ENCODE peak calls at places on chromosomes 7 and 10, in six cellular contexts. T is stimulated activated CD4-positive, alpha-beta T cell treated with anti-CD3 and anti-CD28 coated beads, Interleukin-15, amount 100 ng/mL, for 1 hour; A is endothelial cell; G is colonic mucosa; S is EL; D is NCI-H748 treated with DMSO at 0.1 percent for 48 hours. P is an unnamed sample.

GRCh38 chr10:43160067-43160918 is 22.0 kb downstream of the CSGALNACT2 start:
- DNase-seq in A (no peak), S (peak; percentile 77), D (no peak), G (no peak), T (no peak), P (no peak)

GRCh38 chr10:102781089-102781920 is 37.6 kb downstream of the WBP1L start:
- DNase-seq in A (no peak), S (no peak), G (no peak), T (no peak), D (no peak), P (peak; percentile 43)

GRCh38 chr7:840001-840600 is 7.8 kb downstream of the SUN1 start:
- DNase-seq in T (no peak), A (no peak), D (no peak), G (no peak), S (no peak), P (peak; percentile 46)

GRCh38 chr7:33210958-33211357 is 81.6 kb downstream of the BBS9 start:
- DNase-seq in A (no peak), G (no peak), S (no peak), T (no peak), D (no peak), P (no peak)

GRCh38 chr10:124918906-124919305 is 23.0 kb upstream of the ZRANB1 start:
- DNase-seq in A (no peak), S (no peak), G (no peak), T (no peak), D (no peak), P (no peak)

GRCh38 chr7:27991006-27991528 is 189.5 kb downstream of the JAZF1 start:
- DNase-seq in G (no peak), T (no peak), S (no peak), D (no peak), A (no peak), P (no peak)

GRCh38 chr10:18254086-18254485 is 113.9 kb downstream of the CACNB2 start:
- DNase-seq in D (no peak), T (no peak), S (no peak), G (no peak), A (no peak), P (no peak)

GRCh38 chr10:16436367-16436757 is 448 bp upstream of the PTER start:
- DNase-seq in T (no peak), G (no peak), D (no peak), A (no peak), S (no peak), P (no peak)